ENCODE peak calls at places on chromosome 21, in four cellular contexts. P is A549, B is thoracic aorta, S is GM12865. L is an unnamed sample.

GRCh38 chr21:39422468-39423241 is 22.9 kb downstream of the LCA5L start:
- DNase-seq in P (no peak), B (no peak), S (no peak), L (no peak)

GRCh38 chr21:41720250-41720649 is 46.6 kb downstream of the RIPK4 start:
- DNase-seq in P (no peak), B (no peak), S (no peak), L (no peak)

GRCh38 chr21:16193758-16194606 is 464.2 kb downstream of the USP25 start:
- DNase-seq in P (peak), B (no peak), S (peak), L (peak)

GRCh38 chr21:45507888-45508508 is 34.2 kb downstream of the SLC19A1 start:
- DNase-seq in P (no peak), B (no peak), S (no peak), L (no peak)

GRCh38 chr21:35974801-35975200 is 85.5 kb downstream of the SETD4 start:
- DNase-seq in P (no peak), B (no peak), S (no peak), L (peak)

GRCh38 chr21:39313042-39313456 is 383 bp downstream of the BRWD1 start:
- DNase-seq in P (peak), B (no peak), S (peak), L (no peak)

GRCh38 chr21:16533692-16534407 is 804.1 kb downstream of the USP25 start:
- DNase-seq in P (no peak), B (no peak), S (no peak), L (peak)

GRCh38 chr21:45995686-45996179 is 14.2 kb downstream of the COL6A1 start:
- DNase-seq in P (peak), B (peak), S (no peak), L (peak)

GRCh38 chr21:41953831-41954653 is at the start of gene C2CD2:
- DNase-seq in P (peak), B (no peak), S (peak), L (peak)

GRCh38 chr21:35257413-35257812 is 208.3 kb upstream of the RUNX1 start:
- DNase-seq in P (peak), B (peak), S (no peak), L (peak)

GRCh38 chr21:32771134-32771523 is 426 bp downstream of the PAXBP1 start:
- DNase-seq in P (peak), B (no peak), S (peak), L (peak)

GRCh38 chr21:41180752-41181151 is 12.8 kb downstream of the BACE2 start:
- DNase-seq in P (no peak), B (no peak), S (no peak), L (no peak)

GRCh38 chr21:22076471-22076870 is 1078.3 kb downstream of the NCAM2 start:
- DNase-seq in P (no peak), B (no peak), S (no peak), L (no peak)

GRCh38 chr21:43266534-43266933 is 97.7 kb downstream of the CRYAA start:
- DNase-seq in P (no peak), B (no peak), S (no peak), L (peak)

GRCh38 chr21:30268608-30269197 is 14.0 kb downstream of the KRTAP24-1 start:
- DNase-seq in P (no peak), B (no peak), S (peak), L (peak)

GRCh38 chr21:38989745-38990423 is 184.2 kb downstream of the ETS2 start:
- DNase-seq in P (no peak), B (no peak), S (no peak), L (peak)

GRCh38 chr21:26717146-26717739 is 128.0 kb downstream of the ADAMTS1 start:
- DNase-seq in P (peak), B (no peak), S (peak), L (peak)

GRCh38 chr21:32141009-32141357 is 137.9 kb downstream of the MIS18A start:
- DNase-seq in P (no peak), B (no peak), S (no peak), L (peak)

GRCh38 chr21:29501451-29501850 is 202.7 kb downstream of the BACH1 start:
- DNase-seq in P (no peak), B (no peak), S (no peak), L (peak)

GRCh38 chr21:46038871-46039397 is 57.4 kb downstream of the COL6A1 start:
- DNase-seq in P (no peak), B (peak), S (no peak), L (peak)

GRCh38 chr21:36626791-36627190 is 72.1 kb upstream of the SIM2 start:
- DNase-seq in P (no peak), B (no peak), S (no peak), L (no peak)

GRCh38 chr21:32389337-32390015 is 3.3 kb downstream of the URB1 start:
- DNase-seq in P (no peak), B (no peak), S (no peak), L (peak)

GRCh38 chr21:46154155-46154954 is 1.0 kb downstream of the FTCD start:
- DNase-seq in P (no peak), B (no peak), S (no peak), L (no peak)

GRCh38 chr21:29928537-29928936 is 11.3 kb downstream of the GRIK1 start:
- DNase-seq in P (no peak), B (no peak), S (no peak), L (no peak)

GRCh38 chr21:42841156-42841915 is 38.0 kb downstream of the WDR4 start:
- DNase-seq in P (no peak), B (no peak), S (no peak), L (no peak)

GRCh38 chr21:41813226-41813625 is 46.4 kb upstream of the RIPK4 start:
- DNase-seq in P (no peak), B (no peak), S (no peak), L (no peak)

GRCh38 chr21:45872902-45873301 is 108.7 kb upstream of the COL6A1 start:
- DNase-seq in P (no peak), B (no peak), S (no peak), L (no peak)

GRCh38 chr21:41472769-41473548 is 35.0 kb downstream of the TMPRSS2 start:
- DNase-seq in P (no peak), B (no peak), S (no peak), L (no peak)

GRCh38 chr21:29372063-29372802 is 73.5 kb downstream of the BACH1 start:
- DNase-seq in P (peak), B (peak), S (peak), L (peak)

GRCh38 chr21:37365657-37366487 is 701 bp upstream of the DYRK1A start:
- DNase-seq in P (peak), B (no peak), S (peak), L (peak)

GRCh38 chr21:37631319-37632117 is 264.9 kb downstream of the DYRK1A start:
- DNase-seq in P (peak), B (no peak), S (peak), L (no peak)

GRCh38 chr21:46425566-46425965 is 33.1 kb upstream of the DIP2A start:
- DNase-seq in P (no peak), B (no peak), S (no peak), L (no peak)

GRCh38 chr21:41730399-41730798 is 36.5 kb downstream of the RIPK4 start:
- DNase-seq in P (no peak), B (no peak), S (no peak), L (no peak)

GRCh38 chr21:38956791-38957571 is 151.3 kb downstream of the ETS2 start:
- DNase-seq in P (no peak), B (no peak), S (no peak), L (no peak)

GRCh38 chr21:32538147-32538792 is 47.1 kb downstream of the TCP10L start:
- DNase-seq in P (no peak), B (no peak), S (no peak), L (no peak)

DNA sequence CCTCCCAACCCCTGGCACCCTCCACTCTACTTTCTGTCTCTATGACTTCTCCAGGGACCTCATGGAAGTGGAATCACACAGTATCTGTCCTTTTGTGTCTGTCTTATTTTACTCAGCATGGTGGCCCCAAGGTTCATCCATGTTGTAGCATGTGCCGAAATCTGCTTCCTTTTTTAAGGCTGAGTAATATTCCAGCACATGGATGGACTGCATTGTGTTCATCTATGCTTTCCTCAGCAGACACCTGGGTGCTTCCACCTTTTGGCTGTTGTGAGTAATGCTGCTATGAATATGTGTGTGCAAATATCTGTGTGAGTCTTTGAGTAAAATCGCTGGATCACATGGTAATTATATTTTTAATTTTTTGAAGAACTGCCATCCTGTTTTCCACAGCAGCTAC is 1.6 kb upstream of the PFKL start:
- DNase-seq in P (no peak), B (no peak), S (peak), L (no peak)
- TF ChIP-seq CTCF in P (no peak), B (no peak), S (peak), L (peak)

DNA sequence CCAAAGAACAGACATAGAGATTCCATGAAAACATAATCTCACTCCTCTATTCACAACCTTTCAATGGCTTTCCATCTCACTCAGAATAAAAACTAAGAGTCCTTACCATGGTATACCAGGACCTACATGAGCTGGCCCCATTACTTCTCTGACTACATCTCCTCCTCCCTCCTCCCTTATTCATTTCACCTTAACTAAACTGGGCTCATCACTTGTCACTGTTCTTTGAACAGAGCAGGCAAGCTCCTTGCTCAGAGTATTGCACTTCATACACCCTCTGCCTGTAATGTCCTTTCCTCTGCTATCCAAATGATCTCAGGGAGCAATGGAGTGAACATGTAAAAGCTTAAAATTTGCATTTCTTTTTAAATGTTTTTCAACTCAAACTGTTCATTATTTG is 142.0 kb downstream of the MRPL39 start:
- DNase-seq in P (no peak), B (no peak), S (no peak), L (no peak)
- H3K4me3 ChIP-seq in P (no peak), B (no peak), S (peak), L (no peak)

DNA sequence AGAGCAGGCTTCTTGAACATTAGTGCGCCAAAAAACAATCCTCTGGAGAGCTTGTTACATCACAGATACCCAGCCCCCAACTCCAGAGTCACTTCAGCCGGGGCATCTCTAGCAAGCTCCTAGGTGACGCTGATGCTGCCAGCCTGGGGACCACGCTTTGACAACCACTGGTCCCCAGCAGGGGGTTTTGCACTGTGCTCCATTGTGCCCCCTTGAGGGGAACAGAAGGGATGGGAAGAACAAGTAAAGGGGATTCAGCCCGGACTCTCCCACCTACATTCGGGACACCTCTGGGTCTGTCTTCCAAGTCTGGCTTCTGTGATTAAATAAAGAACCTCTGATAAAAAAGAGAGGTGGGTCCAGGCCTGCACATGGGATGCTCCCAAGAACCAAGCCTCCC is 60.4 kb downstream of the ATP5PO start:
- DNase-seq in P (no peak), B (no peak), S (peak), L (no peak)
- TF ChIP-seq CTCF in P (no peak), B (no peak), S (peak), L (peak)

DNA sequence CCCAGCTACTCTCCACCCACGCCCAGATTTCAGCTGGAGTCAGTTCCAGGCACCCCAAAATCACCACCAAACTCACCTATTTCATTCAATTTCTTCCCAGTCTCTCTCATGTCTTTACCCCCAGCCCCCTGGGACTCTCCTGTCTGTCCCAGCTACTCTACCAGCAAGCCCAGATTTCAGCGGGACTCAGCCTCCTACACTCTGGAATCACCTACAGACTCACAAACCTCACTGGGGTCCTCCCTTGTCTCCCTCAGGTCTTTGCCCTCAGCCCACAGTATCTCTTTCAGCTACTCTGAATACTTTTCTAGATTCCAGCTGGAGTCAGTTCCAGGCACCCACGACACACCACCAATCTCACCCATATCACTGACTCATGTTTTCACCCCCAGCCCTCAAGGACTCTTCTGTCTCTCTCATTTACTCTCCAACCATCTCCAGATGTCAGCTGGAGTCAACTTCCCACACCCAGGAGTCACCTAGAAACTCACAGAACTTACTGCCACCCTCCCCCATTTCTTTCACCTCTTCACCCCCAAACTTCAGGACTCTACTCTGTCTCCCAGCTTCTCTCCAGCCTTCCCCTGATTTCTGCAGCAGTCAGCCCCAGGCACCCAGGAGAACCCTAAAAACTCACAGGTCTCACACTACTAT is 1529.3 kb upstream of the TPTE start:
- DNase-seq in P (no peak), B (no peak), S (no peak), L (no peak)
- H3K4me3 ChIP-seq in P (no peak), B (no peak), S (no peak), L (no peak)